ENCODE peak calls at places on chromosomes 16 and 17, in ten cellular contexts. One of them, this sample, is unnamed.

GRCh38 chr17:33459078-33459940 is 166.2 kb upstream of the ASIC2 start:
- DNase-seq in GM23248: no peak
- DNase-seq in NCI-H460: no peak
- DNase-seq in heart right ventricle: no peak
- DNase-seq in EH: no peak
- DNase-seq in progenitor cell of endocrine pancreas: no peak
- DNase-seq in stimulated activated CD8-positive, alpha-beta memory T cell treated with anti-CD3 and anti-CD28 coated beads, Interleukin-15, amount 100 ng/mL, for 1 hour: no peak
- DNase-seq in GF-D8: no peak
- DNase-seq in stimulated activated CD4-positive, alpha-beta T cell treated with anti-CD3 and anti-CD28 coated beads, Interleukin-2, amount 100 ng/mL, for 48 hours: no peak
- DNase-seq in MG63: no peak
- DNase-seq in this sample: no peak

GRCh38 chr17:40498281-40499084 is 2.9 kb downstream of the TNS4 start:
- DNase-seq in NCI-H460: no peak
- DNase-seq in GM23248: peak
- DNase-seq in progenitor cell of endocrine pancreas: no peak
- DNase-seq in stimulated activated CD8-positive, alpha-beta memory T cell treated with anti-CD3 and anti-CD28 coated beads, Interleukin-15, amount 100 ng/mL, for 1 hour: no peak
- DNase-seq in EH: peak
- DNase-seq in MG63: no peak
- DNase-seq in heart right ventricle: no peak
- DNase-seq in stimulated activated CD4-positive, alpha-beta T cell treated with anti-CD3 and anti-CD28 coated beads, Interleukin-2, amount 100 ng/mL, for 48 hours: no peak
- DNase-seq in GF-D8: no peak
- DNase-seq in this sample: no peak

GRCh38 chr17:77691216-77692085 is 267.1 kb upstream of the TNRC6C start:
- DNase-seq in GM23248: no peak
- DNase-seq in stimulated activated CD8-positive, alpha-beta memory T cell treated with anti-CD3 and anti-CD28 coated beads, Interleukin-15, amount 100 ng/mL, for 1 hour: no peak
- DNase-seq in EH: no peak
- DNase-seq in stimulated activated CD4-positive, alpha-beta T cell treated with anti-CD3 and anti-CD28 coated beads, Interleukin-2, amount 100 ng/mL, for 48 hours: no peak
- DNase-seq in heart right ventricle: no peak
- DNase-seq in progenitor cell of endocrine pancreas: no peak
- DNase-seq in NCI-H460: no peak
- DNase-seq in MG63: no peak
- DNase-seq in GF-D8: no peak
- DNase-seq in this sample: no peak

GRCh38 chr16:66601471-66601870 is 3.0 kb upstream of the CMTM3 start:
- DNase-seq in MG63: no peak
- DNase-seq in stimulated activated CD4-positive, alpha-beta T cell treated with anti-CD3 and anti-CD28 coated beads, Interleukin-2, amount 100 ng/mL, for 48 hours: no peak
- DNase-seq in GF-D8: no peak
- DNase-seq in EH: no peak
- DNase-seq in progenitor cell of endocrine pancreas: no peak
- DNase-seq in stimulated activated CD8-positive, alpha-beta memory T cell treated with anti-CD3 and anti-CD28 coated beads, Interleukin-15, amount 100 ng/mL, for 1 hour: no peak
- DNase-seq in NCI-H460: no peak
- DNase-seq in heart right ventricle: no peak
- DNase-seq in GM23248: no peak
- DNase-seq in this sample: no peak

GRCh38 chr16:3182608-3183444 is 5.2 kb upstream of the OR1F1 start:
- DNase-seq in progenitor cell of endocrine pancreas: no peak
- DNase-seq in EH: peak
- DNase-seq in NCI-H460: peak
- DNase-seq in MG63: peak
- DNase-seq in heart right ventricle: no peak
- DNase-seq in GM23248: peak
- DNase-seq in stimulated activated CD4-positive, alpha-beta T cell treated with anti-CD3 and anti-CD28 coated beads, Interleukin-2, amount 100 ng/mL, for 48 hours: peak
- DNase-seq in stimulated activated CD8-positive, alpha-beta memory T cell treated with anti-CD3 and anti-CD28 coated beads, Interleukin-15, amount 100 ng/mL, for 1 hour: no peak
- DNase-seq in GF-D8: peak
- DNase-seq in this sample: peak

GRCh38 chr16:11201498-11202259 is 54.3 kb downstream of the SOCS1 start:
- DNase-seq in GM23248: peak
- DNase-seq in EH: peak
- DNase-seq in NCI-H460: no peak
- DNase-seq in progenitor cell of endocrine pancreas: no peak
- DNase-seq in stimulated activated CD4-positive, alpha-beta T cell treated with anti-CD3 and anti-CD28 coated beads, Interleukin-2, amount 100 ng/mL, for 48 hours: no peak
- DNase-seq in stimulated activated CD8-positive, alpha-beta memory T cell treated with anti-CD3 and anti-CD28 coated beads, Interleukin-15, amount 100 ng/mL, for 1 hour: no peak
- DNase-seq in heart right ventricle: no peak
- DNase-seq in MG63: peak
- DNase-seq in GF-D8: peak
- DNase-seq in this sample: no peak

GRCh38 chr16:53022374-53022773 is 30.3 kb downstream of the CHD9NB start:
- DNase-seq in MG63: peak
- DNase-seq in GM23248: peak
- DNase-seq in heart right ventricle: peak
- DNase-seq in stimulated activated CD8-positive, alpha-beta memory T cell treated with anti-CD3 and anti-CD28 coated beads, Interleukin-15, amount 100 ng/mL, for 1 hour: no peak
- DNase-seq in NCI-H460: peak
- DNase-seq in progenitor cell of endocrine pancreas: peak
- DNase-seq in GF-D8: no peak
- DNase-seq in stimulated activated CD4-positive, alpha-beta T cell treated with anti-CD3 and anti-CD28 coated beads, Interleukin-2, amount 100 ng/mL, for 48 hours: peak
- DNase-seq in EH: peak
- DNase-seq in this sample: peak

GRCh38 chr17:66272699-66273390 is 29.6 kb upstream of the PRKCA start:
- DNase-seq in EH: peak
- DNase-seq in GM23248: peak
- DNase-seq in NCI-H460: no peak
- DNase-seq in heart right ventricle: no peak
- DNase-seq in stimulated activated CD8-positive, alpha-beta memory T cell treated with anti-CD3 and anti-CD28 coated beads, Interleukin-15, amount 100 ng/mL, for 1 hour: no peak
- DNase-seq in MG63: peak
- DNase-seq in GF-D8: no peak
- DNase-seq in progenitor cell of endocrine pancreas: no peak
- DNase-seq in stimulated activated CD4-positive, alpha-beta T cell treated with anti-CD3 and anti-CD28 coated beads, Interleukin-2, amount 100 ng/mL, for 48 hours: no peak
- DNase-seq in this sample: no peak

GRCh38 chr17:58019039-58019438 is 12.0 kb upstream of the SRSF1 start:
- DNase-seq in stimulated activated CD8-positive, alpha-beta memory T cell treated with anti-CD3 and anti-CD28 coated beads, Interleukin-15, amount 100 ng/mL, for 1 hour: no peak
- DNase-seq in stimulated activated CD4-positive, alpha-beta T cell treated with anti-CD3 and anti-CD28 coated beads, Interleukin-2, amount 100 ng/mL, for 48 hours: no peak
- DNase-seq in GF-D8: no peak
- DNase-seq in heart right ventricle: no peak
- DNase-seq in GM23248: no peak
- DNase-seq in NCI-H460: no peak
- DNase-seq in MG63: no peak
- DNase-seq in EH: no peak
- DNase-seq in progenitor cell of endocrine pancreas: no peak
- DNase-seq in this sample: no peak

GRCh38 chr16:26050489-26050888 is 358.7 kb downstream of the HS3ST4 start:
- DNase-seq in GM23248: no peak
- DNase-seq in GF-D8: no peak
- DNase-seq in stimulated activated CD8-positive, alpha-beta memory T cell treated with anti-CD3 and anti-CD28 coated beads, Interleukin-15, amount 100 ng/mL, for 1 hour: no peak
- DNase-seq in stimulated activated CD4-positive, alpha-beta T cell treated with anti-CD3 and anti-CD28 coated beads, Interleukin-2, amount 100 ng/mL, for 48 hours: no peak
- DNase-seq in heart right ventricle: no peak
- DNase-seq in MG63: no peak
- DNase-seq in NCI-H460: no peak
- DNase-seq in EH: no peak
- DNase-seq in progenitor cell of endocrine pancreas: no peak
- DNase-seq in this sample: no peak

GRCh38 chr16:945271-946047 is 25.3 kb downstream of the LMF1 start:
- DNase-seq in heart right ventricle: no peak
- DNase-seq in EH: peak
- DNase-seq in NCI-H460: no peak
- DNase-seq in GF-D8: no peak
- DNase-seq in progenitor cell of endocrine pancreas: no peak
- DNase-seq in MG63: no peak
- DNase-seq in GM23248: no peak
- DNase-seq in stimulated activated CD8-positive, alpha-beta memory T cell treated with anti-CD3 and anti-CD28 coated beads, Interleukin-15, amount 100 ng/mL, for 1 hour: no peak
- DNase-seq in stimulated activated CD4-positive, alpha-beta T cell treated with anti-CD3 and anti-CD28 coated beads, Interleukin-2, amount 100 ng/mL, for 48 hours: no peak
- DNase-seq in this sample: no peak

GRCh38 chr17:68733241-68734176 is 132.3 kb upstream of the FAM20A start:
- DNase-seq in heart right ventricle: peak
- DNase-seq in stimulated activated CD4-positive, alpha-beta T cell treated with anti-CD3 and anti-CD28 coated beads, Interleukin-2, amount 100 ng/mL, for 48 hours: no peak
- DNase-seq in progenitor cell of endocrine pancreas: no peak
- DNase-seq in GM23248: peak
- DNase-seq in NCI-H460: no peak
- DNase-seq in GF-D8: no peak
- DNase-seq in EH: peak
- DNase-seq in stimulated activated CD8-positive, alpha-beta memory T cell treated with anti-CD3 and anti-CD28 coated beads, Interleukin-15, amount 100 ng/mL, for 1 hour: no peak
- DNase-seq in MG63: peak
- DNase-seq in this sample: no peak

GRCh38 chr17:38616361-38616760 is 10.6 kb upstream of the SRCIN1 start:
- DNase-seq in GM23248: no peak
- DNase-seq in stimulated activated CD4-positive, alpha-beta T cell treated with anti-CD3 and anti-CD28 coated beads, Interleukin-2, amount 100 ng/mL, for 48 hours: no peak
- DNase-seq in stimulated activated CD8-positive, alpha-beta memory T cell treated with anti-CD3 and anti-CD28 coated beads, Interleukin-15, amount 100 ng/mL, for 1 hour: no peak
- DNase-seq in EH: no peak
- DNase-seq in progenitor cell of endocrine pancreas: no peak
- DNase-seq in heart right ventricle: no peak
- DNase-seq in GF-D8: no peak
- DNase-seq in NCI-H460: no peak
- DNase-seq in MG63: no peak
- DNase-seq in this sample: no peak

GRCh38 chr17:32303861-32304288 is 38.1 kb downstream of the C17orf75 start:
- DNase-seq in stimulated activated CD4-positive, alpha-beta T cell treated with anti-CD3 and anti-CD28 coated beads, Interleukin-2, amount 100 ng/mL, for 48 hours: no peak
- DNase-seq in progenitor cell of endocrine pancreas: no peak
- DNase-seq in NCI-H460: no peak
- DNase-seq in GF-D8: no peak
- DNase-seq in GM23248: no peak
- DNase-seq in stimulated activated CD8-positive, alpha-beta memory T cell treated with anti-CD3 and anti-CD28 coated beads, Interleukin-15, amount 100 ng/mL, for 1 hour: no peak
- DNase-seq in EH: peak
- DNase-seq in MG63: no peak
- DNase-seq in heart right ventricle: no peak
- DNase-seq in this sample: no peak

GRCh38 chr17:14748036-14748715 is 447.3 kb downstream of the HS3ST3B1 start:
- DNase-seq in EH: no peak
- DNase-seq in MG63: no peak
- DNase-seq in NCI-H460: no peak
- DNase-seq in stimulated activated CD8-positive, alpha-beta memory T cell treated with anti-CD3 and anti-CD28 coated beads, Interleukin-15, amount 100 ng/mL, for 1 hour: no peak
- DNase-seq in stimulated activated CD4-positive, alpha-beta T cell treated with anti-CD3 and anti-CD28 coated beads, Interleukin-2, amount 100 ng/mL, for 48 hours: no peak
- DNase-seq in GF-D8: no peak
- DNase-seq in heart right ventricle: no peak
- DNase-seq in progenitor cell of endocrine pancreas: no peak
- DNase-seq in GM23248: peak
- DNase-seq in this sample: no peak

GRCh38 chr16:49596119-49596518 is 222.5 kb downstream of the C16orf78 start:
- DNase-seq in stimulated activated CD4-positive, alpha-beta T cell treated with anti-CD3 and anti-CD28 coated beads, Interleukin-2, amount 100 ng/mL, for 48 hours: no peak
- DNase-seq in EH: no peak
- DNase-seq in MG63: peak
- DNase-seq in heart right ventricle: peak
- DNase-seq in stimulated activated CD8-positive, alpha-beta memory T cell treated with anti-CD3 and anti-CD28 coated beads, Interleukin-15, amount 100 ng/mL, for 1 hour: no peak
- DNase-seq in NCI-H460: no peak
- DNase-seq in GM23248: no peak
- DNase-seq in progenitor cell of endocrine pancreas: no peak
- DNase-seq in GF-D8: no peak
- DNase-seq in this sample: no peak

GRCh38 chr16:49914697-49915096 is 58.8 kb upstream of the ZNF423 start:
- DNase-seq in GF-D8: no peak
- DNase-seq in heart right ventricle: no peak
- DNase-seq in stimulated activated CD4-positive, alpha-beta T cell treated with anti-CD3 and anti-CD28 coated beads, Interleukin-2, amount 100 ng/mL, for 48 hours: no peak
- DNase-seq in MG63: no peak
- DNase-seq in EH: no peak
- DNase-seq in stimulated activated CD8-positive, alpha-beta memory T cell treated with anti-CD3 and anti-CD28 coated beads, Interleukin-15, amount 100 ng/mL, for 1 hour: no peak
- DNase-seq in GM23248: no peak
- DNase-seq in NCI-H460: no peak
- DNase-seq in progenitor cell of endocrine pancreas: no peak
- DNase-seq in this sample: no peak

GRCh38 chr16:56985288-56985961 is 3.9 kb upstream of the NLRC5 start:
- DNase-seq in stimulated activated CD4-positive, alpha-beta T cell treated with anti-CD3 and anti-CD28 coated beads, Interleukin-2, amount 100 ng/mL, for 48 hours: no peak
- DNase-seq in EH: peak
- DNase-seq in NCI-H460: peak
- DNase-seq in heart right ventricle: peak
- DNase-seq in GF-D8: no peak
- DNase-seq in GM23248: peak
- DNase-seq in progenitor cell of endocrine pancreas: no peak
- DNase-seq in MG63: peak
- DNase-seq in stimulated activated CD8-positive, alpha-beta memory T cell treated with anti-CD3 and anti-CD28 coated beads, Interleukin-15, amount 100 ng/mL, for 1 hour: no peak
- DNase-seq in this sample: no peak

GRCh38 chr17:45136846-45137560 is 1.5 kb downstream of the ACBD4 start:
- DNase-seq in heart right ventricle: no peak
- DNase-seq in GF-D8: no peak
- DNase-seq in GM23248: no peak
- DNase-seq in NCI-H460: no peak
- DNase-seq in progenitor cell of endocrine pancreas: no peak
- DNase-seq in MG63: no peak
- DNase-seq in EH: no peak
- DNase-seq in stimulated activated CD8-positive, alpha-beta memory T cell treated with anti-CD3 and anti-CD28 coated beads, Interleukin-15, amount 100 ng/mL, for 1 hour: no peak
- DNase-seq in stimulated activated CD4-positive, alpha-beta T cell treated with anti-CD3 and anti-CD28 coated beads, Interleukin-2, amount 100 ng/mL, for 48 hours: no peak
- DNase-seq in this sample: no peak

GRCh38 chr17:70677783-70678647 is 508.7 kb downstream of the KCNJ2 start:
- DNase-seq in stimulated activated CD4-positive, alpha-beta T cell treated with anti-CD3 and anti-CD28 coated beads, Interleukin-2, amount 100 ng/mL, for 48 hours: no peak
- DNase-seq in heart right ventricle: no peak
- DNase-seq in GF-D8: no peak
- DNase-seq in EH: no peak
- DNase-seq in progenitor cell of endocrine pancreas: no peak
- DNase-seq in stimulated activated CD8-positive, alpha-beta memory T cell treated with anti-CD3 and anti-CD28 coated beads, Interleukin-15, amount 100 ng/mL, for 1 hour: no peak
- DNase-seq in MG63: no peak
- DNase-seq in GM23248: no peak
- DNase-seq in NCI-H460: no peak
- DNase-seq in this sample: peak

GRCh38 chr16:8919089-8919933 is 37.2 kb downstream of the LITAFD start:
- DNase-seq in stimulated activated CD8-positive, alpha-beta memory T cell treated with anti-CD3 and anti-CD28 coated beads, Interleukin-15, amount 100 ng/mL, for 1 hour: no peak
- DNase-seq in GM23248: no peak
- DNase-seq in heart right ventricle: no peak
- DNase-seq in EH: no peak
- DNase-seq in NCI-H460: no peak
- DNase-seq in GF-D8: no peak
- DNase-seq in stimulated activated CD4-positive, alpha-beta T cell treated with anti-CD3 and anti-CD28 coated beads, Interleukin-2, amount 100 ng/mL, for 48 hours: no peak
- DNase-seq in MG63: no peak
- DNase-seq in progenitor cell of endocrine pancreas: no peak
- DNase-seq in this sample: no peak

GRCh38 chr17:60435244-60436170 is 13.2 kb downstream of the CHCT1 start:
- DNase-seq in GF-D8: peak
- DNase-seq in stimulated activated CD4-positive, alpha-beta T cell treated with anti-CD3 and anti-CD28 coated beads, Interleukin-2, amount 100 ng/mL, for 48 hours: peak
- DNase-seq in progenitor cell of endocrine pancreas: peak
- DNase-seq in GM23248: peak
- DNase-seq in EH: peak
- DNase-seq in stimulated activated CD8-positive, alpha-beta memory T cell treated with anti-CD3 and anti-CD28 coated beads, Interleukin-15, amount 100 ng/mL, for 1 hour: peak
- DNase-seq in NCI-H460: peak
- DNase-seq in heart right ventricle: peak
- DNase-seq in MG63: peak
- DNase-seq in this sample: peak

GRCh38 chr17:689556-690247 is 24.9 kb downstream of the VPS53 start:
- DNase-seq in progenitor cell of endocrine pancreas: no peak
- DNase-seq in GM23248: no peak
- DNase-seq in MG63: no peak
- DNase-seq in NCI-H460: no peak
- DNase-seq in stimulated activated CD4-positive, alpha-beta T cell treated with anti-CD3 and anti-CD28 coated beads, Interleukin-2, amount 100 ng/mL, for 48 hours: no peak
- DNase-seq in EH: no peak
- DNase-seq in stimulated activated CD8-positive, alpha-beta memory T cell treated with anti-CD3 and anti-CD28 coated beads, Interleukin-15, amount 100 ng/mL, for 1 hour: no peak
- DNase-seq in GF-D8: no peak
- DNase-seq in heart right ventricle: no peak
- DNase-seq in this sample: no peak

GRCh38 chr17:67478266-67479118 is 101.4 kb downstream of the PITPNC1 start:
- DNase-seq in GM23248: no peak
- DNase-seq in stimulated activated CD8-positive, alpha-beta memory T cell treated with anti-CD3 and anti-CD28 coated beads, Interleukin-15, amount 100 ng/mL, for 1 hour: no peak
- DNase-seq in EH: no peak
- DNase-seq in progenitor cell of endocrine pancreas: no peak
- DNase-seq in MG63: no peak
- DNase-seq in stimulated activated CD4-positive, alpha-beta T cell treated with anti-CD3 and anti-CD28 coated beads, Interleukin-2, amount 100 ng/mL, for 48 hours: no peak
- DNase-seq in GF-D8: no peak
- DNase-seq in heart right ventricle: no peak
- DNase-seq in NCI-H460: no peak
- DNase-seq in this sample: no peak

GRCh38 chr17:44972953-44973352 is 4.8 kb upstream of the C1QL1 start:
- DNase-seq in heart right ventricle: no peak
- DNase-seq in progenitor cell of endocrine pancreas: no peak
- DNase-seq in GM23248: peak
- DNase-seq in stimulated activated CD8-positive, alpha-beta memory T cell treated with anti-CD3 and anti-CD28 coated beads, Interleukin-15, amount 100 ng/mL, for 1 hour: no peak
- DNase-seq in EH: peak
- DNase-seq in MG63: peak
- DNase-seq in stimulated activated CD4-positive, alpha-beta T cell treated with anti-CD3 and anti-CD28 coated beads, Interleukin-2, amount 100 ng/mL, for 48 hours: no peak
- DNase-seq in GF-D8: no peak
- DNase-seq in NCI-H460: no peak
- DNase-seq in this sample: no peak

GRCh38 chr16:11117576-11118211 is 138.3 kb downstream of the SOCS1 start:
- DNase-seq in EH: no peak
- DNase-seq in progenitor cell of endocrine pancreas: no peak
- DNase-seq in stimulated activated CD8-positive, alpha-beta memory T cell treated with anti-CD3 and anti-CD28 coated beads, Interleukin-15, amount 100 ng/mL, for 1 hour: no peak
- DNase-seq in stimulated activated CD4-positive, alpha-beta T cell treated with anti-CD3 and anti-CD28 coated beads, Interleukin-2, amount 100 ng/mL, for 48 hours: no peak
- DNase-seq in GM23248: no peak
- DNase-seq in MG63: no peak
- DNase-seq in heart right ventricle: no peak
- DNase-seq in GF-D8: no peak
- DNase-seq in NCI-H460: no peak
- DNase-seq in this sample: no peak

GRCh38 chr17:42276359-42276608 is at the start of gene STAT5B:
- DNase-seq in stimulated activated CD8-positive, alpha-beta memory T cell treated with anti-CD3 and anti-CD28 coated beads, Interleukin-15, amount 100 ng/mL, for 1 hour: no peak
- DNase-seq in GF-D8: peak
- DNase-seq in NCI-H460: peak
- DNase-seq in EH: peak
- DNase-seq in heart right ventricle: peak
- DNase-seq in progenitor cell of endocrine pancreas: peak
- DNase-seq in stimulated activated CD4-positive, alpha-beta T cell treated with anti-CD3 and anti-CD28 coated beads, Interleukin-2, amount 100 ng/mL, for 48 hours: peak
- DNase-seq in GM23248: peak
- DNase-seq in MG63: peak
- DNase-seq in this sample: peak

GRCh38 chr16:2231016-2231931 is 5.0 kb upstream of the DNASE1L2 start:
- DNase-seq in MG63: no peak
- DNase-seq in NCI-H460: no peak
- DNase-seq in EH: peak
- DNase-seq in stimulated activated CD8-positive, alpha-beta memory T cell treated with anti-CD3 and anti-CD28 coated beads, Interleukin-15, amount 100 ng/mL, for 1 hour: no peak
- DNase-seq in progenitor cell of endocrine pancreas: no peak
- DNase-seq in GM23248: no peak
- DNase-seq in GF-D8: no peak
- DNase-seq in stimulated activated CD4-positive, alpha-beta T cell treated with anti-CD3 and anti-CD28 coated beads, Interleukin-2, amount 100 ng/mL, for 48 hours: no peak
- DNase-seq in heart right ventricle: no peak
- DNase-seq in this sample: no peak

This sample was measured in HEK293T.